ENCODE peak calls at places on chromosomes 7 and 10, in eight cellular contexts. E is AG04450, M is fibroblast of lung, D is HL-60, U is GM06990, S is tibial artery, P is OCI-LY7, V is B cell. A is an unnamed sample.

GRCh38 chr7:29609162-29610030 is 45.8 kb downstream of the PRR15 start:
- DNase-seq in E (no peak), M (peak; percentile 40), D (no peak), U (no peak), S (no peak), P (no peak), V (no peak), A (no peak)

GRCh38 chr10:8225232-8225631 is 170.7 kb downstream of the GATA3 start:
- DNase-seq in E (no peak), M (no peak), D (no peak), U (no peak), S (no peak), P (no peak), V (no peak), A (no peak)

GRCh38 chr7:9307131-9307530 is 873.7 kb downstream of the NXPH1 start:
- DNase-seq in E (no peak), M (no peak), D (no peak), U (no peak), S (no peak), P (no peak), V (no peak), A (no peak)

GRCh38 chr7:80681272-80681885 is 42.9 kb downstream of the CD36 start:
- DNase-seq in E (no peak), M (peak; percentile 59), D (no peak), U (no peak), S (no peak), P (no peak), V (no peak), A (no peak)

GRCh38 chr10:10642741-10643280 is 374.9 kb upstream of the CELF2 start:
- DNase-seq in E (no peak), M (peak; percentile 87), D (no peak), U (no peak), S (peak; percentile 90), P (no peak), V (no peak), A (no peak)

GRCh38 chr7:84469034-84469433 is 274.4 kb upstream of the SEMA3A start:
- DNase-seq in E (no peak), M (no peak), D (no peak), U (no peak), S (no peak), P (no peak), V (no peak), A (no peak)

GRCh38 chr10:101961591-101962498 is 94.1 kb downstream of the ARMH3 start:
- DNase-seq in E (no peak), M (peak; percentile 68), D (no peak), U (no peak), S (peak; percentile 51), P (no peak), V (no peak), A (no peak)

GRCh38 chr7:138074540-138074939 is 1.7 kb upstream of the AKR1D1 start:
- DNase-seq in E (no peak), M (no peak), D (no peak), U (no peak), S (no peak), P (no peak), V (no peak), A (no peak)

GRCh38 chr7:13832346-13832745 is 157.1 kb downstream of the ETV1 start:
- DNase-seq in E (no peak), M (no peak), D (no peak), U (no peak), S (no peak), P (no peak), V (no peak), A (no peak)

GRCh38 chr7:23545493-23545892 is 13.7 kb upstream of the TRA2A start:
- DNase-seq in E (no peak), M (no peak), D (no peak), U (no peak), S (no peak), P (no peak), V (no peak), A (no peak)

GRCh38 chr10:70054902-70055301 is 2.3 kb downstream of the MACROH2A2 start:
- DNase-seq in E (no peak), M (no peak), D (no peak), U (no peak), S (no peak), P (no peak), V (no peak), A (no peak)

GRCh38 chr10:70051878-70052277 is 768 bp upstream of the MACROH2A2 start:
- DNase-seq in E (no peak), M (no peak), D (no peak), U (no peak), S (no peak), P (no peak), V (no peak), A (no peak)

GRCh38 chr10:70053212-70053895 is 708 bp downstream of the MACROH2A2 start:
- DNase-seq in E (no peak), M (no peak), D (no peak), U (no peak), S (no peak), P (no peak), V (no peak), A (no peak)

GRCh38 chr10:70053896-70054641 is 1.4 kb downstream of the MACROH2A2 start:
- DNase-seq in E (no peak), M (no peak), D (no peak), U (no peak), S (no peak), P (no peak), V (no peak), A (no peak)

GRCh38 chr10:70052462-70053211 is at the start of gene MACROH2A2:
- DNase-seq in E (no peak), M (peak; percentile 69), D (no peak), U (no peak), S (peak; percentile 23), P (no peak), V (no peak), A (no peak)
- TF ChIP-seq CTCF in E (peak; percentile 65), M (peak; percentile 44), D (no peak), U (no peak), S (no peak), P (no peak), V (no peak), A (no peak)

GRCh38 chr7:159042084-159042483 is 102.6 kb downstream of the VIPR2 start:
- DNase-seq in E (no peak), M (no peak), D (no peak), U (no peak), S (no peak), P (no peak), V (no peak), A (no peak)

GRCh38 chr7:159040912-159041711 is 103.6 kb downstream of the VIPR2 start:
- DNase-seq in E (no peak), M (no peak), D (no peak), U (no peak), S (peak; percentile 14), P (no peak), V (no peak), A (no peak)

GRCh38 chr7:159039716-159040115 is 105.0 kb downstream of the VIPR2 start:
- DNase-seq in E (no peak), M (no peak), D (no peak), U (no peak), S (no peak), P (no peak), V (no peak), A (no peak)

GRCh38 chr7:159038066-159038465 is 106.6 kb downstream of the VIPR2 start:
- DNase-seq in E (no peak), M (no peak), D (no peak), U (no peak), S (no peak), P (no peak), V (no peak), A (no peak)

DNA sequence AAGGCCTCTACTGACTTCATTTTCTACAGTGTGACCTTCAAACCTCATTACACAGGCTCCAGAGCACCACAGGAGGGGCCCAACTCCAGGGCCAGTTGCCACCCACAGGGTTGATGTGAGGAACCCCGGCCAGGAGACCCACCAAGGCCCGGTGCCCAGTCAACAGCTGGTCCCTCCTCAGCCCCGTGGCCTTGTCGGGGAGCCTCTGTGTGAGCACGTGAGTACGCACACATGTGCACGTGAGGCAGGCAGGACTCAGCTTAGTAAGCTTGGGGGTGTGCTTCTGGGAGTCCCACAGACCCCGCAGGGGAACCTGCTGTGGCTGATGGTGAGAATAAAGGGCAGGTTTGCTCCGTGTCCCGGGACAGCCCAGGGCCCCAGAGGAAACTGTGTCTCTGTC is 104.5 kb downstream of the VIPR2 start:
- DNase-seq in E (no peak), M (no peak), D (no peak), U (no peak), S (peak; percentile 11), P (no peak), V (no peak), A (no peak)
- TF ChIP-seq CTCF in E (no peak), M (no peak), D (no peak), U (no peak), S (no peak), P (no peak), V (no peak), A (no peak)

DNA sequence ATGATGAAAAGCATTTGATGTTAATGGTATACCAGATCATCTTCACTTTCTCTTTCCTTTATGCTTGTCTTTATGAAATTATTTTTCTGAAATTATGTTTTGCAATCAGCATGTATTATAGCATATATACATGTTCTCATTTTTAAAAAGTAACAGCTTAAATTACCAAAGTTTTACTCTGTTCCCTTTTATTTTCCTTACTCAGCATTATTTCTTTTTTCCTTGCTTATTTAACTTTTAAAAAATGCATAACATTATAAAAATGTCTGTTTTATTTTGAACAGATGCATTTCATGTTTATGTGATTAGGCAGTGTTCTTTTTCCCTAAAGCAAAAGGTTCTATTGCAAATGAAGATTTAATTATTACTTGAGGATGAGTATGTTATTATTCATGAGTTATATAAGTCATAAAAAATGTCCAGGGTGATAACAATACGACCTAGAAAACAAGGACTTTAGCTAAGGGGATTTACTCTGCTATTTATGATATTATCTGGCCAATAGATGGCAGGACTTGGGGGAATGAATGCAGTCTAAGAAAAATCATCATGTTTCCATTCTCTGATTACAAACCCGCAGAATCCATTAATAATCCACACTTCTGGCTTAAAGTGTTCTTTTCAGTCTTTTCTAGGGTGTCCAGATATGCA is 38.5 kb downstream of the CABCOCO1 start:
- DNase-seq in E (no peak), M (peak; percentile 4), D (no peak), U (no peak), S (no peak), P (no peak), V (no peak), A (no peak)
- TF ChIP-seq CTCF in E (peak; percentile 35), M (peak; percentile 28), D (no peak), U (no peak), S (no peak), P (peak; percentile 17), V (no peak), A (no peak)

GRCh38 chr10:48794074-48794473 is 109.4 kb downstream of the WDFY4 start:
- DNase-seq in E (no peak), M (no peak), D (no peak), U (no peak), S (no peak), P (no peak), V (no peak), A (no peak)

GRCh38 chr10:48791267-48791928 is 106.7 kb downstream of the WDFY4 start:
- DNase-seq in E (no peak), M (no peak), D (no peak), U (no peak), S (no peak), P (no peak), V (no peak), A (no peak)

GRCh38 chr10:48792121-48792520 is 107.4 kb downstream of the WDFY4 start:
- DNase-seq in E (no peak), M (no peak), D (no peak), U (no peak), S (no peak), P (no peak), V (no peak), A (no peak)

GRCh38 chr10:48790740-48791044 is 106.0 kb downstream of the WDFY4 start:
- DNase-seq in E (no peak), M (no peak), D (no peak), U (no peak), S (no peak), P (no peak), V (no peak), A (no peak)

GRCh38 chr10:48792687-48793096 is 108.0 kb downstream of the WDFY4 start:
- DNase-seq in E (peak; percentile 23), M (peak; percentile 30), D (no peak), U (no peak), S (no peak), P (no peak), V (no peak), A (no peak)
- TF ChIP-seq CTCF in E (no peak), M (no peak), D (no peak), U (no peak), S (no peak), P (no peak), V (no peak), A (no peak)

A was measured in natural killer cell.